ENCODE peak calls at places on chromosomes 4 and X, in seven cellular contexts. Q is body of pancreas, S is breast epithelium, I is heart left ventricle, F is heart right ventricle, G is endothelial cell of umbilical vein, Y is H1. U is an unnamed sample. For H3K4me1, the result is how much of the 10 kb centered on the place peaks cover.

GRCh38 chr4:71713611-71714203 is 70.2 kb downstream of the GC start:
- DNase-seq in Q (peak), Y (no peak), F (peak), G (peak), I (no peak), S (no peak), U (no peak)

GRCh38 chr4:166527500-166527899 is 654.5 kb downstream of the TLL1 start:
- DNase-seq in F (no peak), S (no peak), I (no peak), G (no peak), Y (no peak), Q (no peak), U (no peak)

GRCh38 chr4:126705271-126705670 is 927.5 kb upstream of the INTU start:
- DNase-seq in I (no peak), G (no peak), F (no peak), S (no peak), Y (no peak), Q (no peak), U (no peak)

GRCh38 chr4:96993528-96993927 is 1149.7 kb downstream of the STPG2 start:
- DNase-seq in Y (no peak), Q (no peak), F (no peak), G (no peak), S (no peak), I (no peak), U (no peak)

GRCh38 chr4:75973770-75974169 is 17.0 kb downstream of the SDAD1 start:
- DNase-seq in I (no peak), Q (no peak), S (no peak), G (no peak), Y (no peak), F (no peak), U (no peak)

GRCh38 chrX:67787196-67787595 is 243.4 kb downstream of the AR start:
- DNase-seq in S (no peak), Y (no peak), G (no peak), I (no peak), F (no peak), Q (no peak), U (no peak)

GRCh38 chr4:98528882-98529281 is 129.5 kb downstream of the TSPAN5 start:
- DNase-seq in I (no peak), Y (no peak), F (no peak), S (no peak), G (no peak), Q (no peak), U (no peak)

GRCh38 chr4:172287112-172287511 is 473.9 kb downstream of the GALNTL6 start:
- DNase-seq in Y (no peak), F (no peak), G (no peak), I (no peak), Q (no peak), S (no peak), U (no peak)

GRCh38 chr4:57094482-57095223 is 15.5 kb downstream of the IGFBP7 start:
- DNase-seq in G (no peak), I (no peak), Q (no peak), S (no peak), F (no peak), Y (no peak), U (no peak)

GRCh38 chrX:147602297-147602696 is 309.4 kb upstream of the FMR1 start:
- DNase-seq in Q (no peak), F (no peak), Y (no peak), S (no peak), G (no peak), I (no peak), U (no peak)

GRCh38 chr4:164536829-164537228 is 217.1 kb upstream of the SMIM31 start:
- DNase-seq in F (no peak), Y (no peak), I (no peak), S (peak), Q (no peak), G (no peak), U (peak)

GRCh38 chr4:6988016-6988715 is 55.0 kb upstream of the TADA2B start:
- DNase-seq in Y (no peak), S (no peak), I (no peak), Q (no peak), F (no peak), G (no peak), U (no peak)

GRCh38 chrX:319579-320125 is 1.1 kb upstream of the GTPBP6 start:
- DNase-seq in I (peak), S (no peak), Q (peak), Y (no peak), F (no peak), G (no peak), U (no peak)

GRCh38 chrX:47723689-47724088 is 64.7 kb upstream of the UXT start:
- DNase-seq in G (no peak), S (no peak), Q (peak), I (no peak), F (no peak), Y (peak), U (no peak)

GRCh38 chr4:141432000-141432712 is 204.2 kb upstream of the IL15 start:
- DNase-seq in F (no peak), G (no peak), I (no peak), S (no peak), Q (no peak), Y (no peak), U (no peak)

GRCh38 chr4:113447061-113447460 is 314.5 kb downstream of the CAMK2D start:
- DNase-seq in G (no peak), Y (no peak), F (no peak), I (no peak), S (no peak), Q (no peak), U (no peak)

GRCh38 chr4:109214622-109215350 is 87.7 kb downstream of the COL25A1 start:
- DNase-seq in F (no peak), Q (no peak), Y (no peak), S (no peak), G (peak), I (no peak), U (no peak)

GRCh38 chr4:126071346-126072333 is 756.9 kb downstream of the FAT4 start:
- DNase-seq in S (peak), I (no peak), G (peak), F (no peak), Y (no peak), Q (peak), U (no peak)

GRCh38 chrX:40945366-40945713 is 139.9 kb upstream of the USP9X start:
- DNase-seq in Q (peak), I (no peak), S (peak), F (peak), G (peak), Y (no peak), U (no peak)

GRCh38 chr4:114209589-114209988 is 230.1 kb upstream of the ARSJ start:
- DNase-seq in S (no peak), Q (no peak), F (no peak), Y (no peak), I (no peak), G (no peak), U (no peak)

GRCh38 chr4:84938316-84938715 is 28.2 kb downstream of the WDFY3 start:
- DNase-seq in S (peak), I (no peak), Y (no peak), G (peak), F (peak), Q (no peak), U (no peak)

GRCh38 chr4:176885224-176885623 is 92.5 kb upstream of the VEGFC start:
- DNase-seq in S (no peak), I (no peak), Q (no peak), F (no peak), Y (no peak), G (no peak), U (no peak)

GRCh38 chr4:145786261-145786660 is 106.3 kb downstream of the C4orf51 start:
- DNase-seq in I (no peak), Y (no peak), S (no peak), F (no peak), G (no peak), Q (no peak), U (no peak)

GRCh38 chrX:8726031-8726652 is 5.8 kb downstream of the ANOS1 start:
- DNase-seq in I (no peak), G (peak), Q (no peak), Y (no peak), S (no peak), F (no peak), U (no peak)

GRCh38 chr4:146260521-146260920 is 46.2 kb downstream of the REELD1 start:
- DNase-seq in G (no peak), I (no peak), Y (no peak), S (no peak), F (no peak), Q (no peak), U (no peak)

GRCh38 chrX:109485470-109486340 is 3.8 kb upstream of the GUCY2F start:
- DNase-seq in G (peak), Y (peak), Q (peak), S (peak), I (peak), F (peak), U (no peak)

GRCh38 chr4:32102941-32103340 is 1382.8 kb downstream of the PCDH7 start:
- DNase-seq in F (no peak), Q (no peak), S (no peak), I (no peak), G (no peak), Y (no peak), U (no peak)

GRCh38 chr4:26907731-26908599 is 47.3 kb downstream of the STIM2 start:
- DNase-seq in I (no peak), Q (no peak), Y (no peak), F (no peak), S (no peak), G (peak), U (no peak)
- H3K4me1 ChIP-seq in I (under half), Q (under half), Y (under half), F (under half), S (under half), G (under half), U (under half)

GRCh38 chr4:88573995-88574394 is 18.3 kb upstream of the HERC3 start:
- DNase-seq in Y (no peak), S (no peak), Q (no peak), G (no peak), F (no peak), I (no peak), U (no peak)
- H3K4me1 ChIP-seq in Y (under half), S (under half), Q (under half), G (under half), F (under half), I (under half), U (under half)

GRCh38 chr4:89300060-89300459 is 7.5 kb downstream of the GPRIN3 start:
- DNase-seq in I (no peak), Y (no peak), F (no peak), G (no peak), Q (no peak), S (no peak), U (no peak)

GRCh38 chr4:89298160-89298559 is 9.4 kb downstream of the GPRIN3 start:
- DNase-seq in G (no peak), F (no peak), S (no peak), I (no peak), Q (peak), Y (no peak), U (no peak)

GRCh38 chr4:89300490-89300889 is 7.1 kb downstream of the GPRIN3 start:
- DNase-seq in I (no peak), S (no peak), Q (no peak), F (no peak), Y (no peak), G (no peak), U (no peak)

GRCh38 chr4:89298788-89299152 is 8.8 kb downstream of the GPRIN3 start:
- DNase-seq in I (no peak), S (no peak), Q (no peak), F (no peak), Y (no peak), G (no peak), U (no peak)

DNA sequence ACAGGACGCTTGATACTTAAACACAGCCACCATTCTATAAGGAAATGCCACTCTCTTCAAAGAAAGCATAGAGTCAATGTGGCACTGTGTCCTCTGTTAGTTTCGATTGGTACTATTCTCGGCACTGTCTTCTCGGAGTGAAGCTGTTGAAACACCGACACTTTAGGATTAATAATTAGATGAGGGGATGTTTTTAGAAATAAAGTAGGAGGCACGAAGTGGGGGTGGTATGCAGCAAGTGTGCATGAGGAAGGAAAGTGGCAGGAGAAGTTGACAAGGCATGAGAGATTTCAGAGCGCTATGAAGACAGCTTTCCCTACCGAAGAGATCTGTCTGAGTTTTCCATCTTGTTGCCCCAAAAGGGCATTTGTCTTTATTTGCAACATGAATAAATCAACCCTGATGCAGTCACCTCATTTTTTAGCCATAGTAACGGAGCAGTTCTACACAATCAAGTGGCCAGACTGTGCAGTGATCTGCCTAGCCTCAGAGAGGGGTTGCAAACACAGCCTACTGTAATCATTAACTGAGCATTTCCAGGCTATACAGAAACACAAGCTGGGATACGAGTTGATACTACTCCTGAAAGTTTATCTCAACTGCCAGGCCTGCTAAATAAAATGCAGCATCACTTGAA is 8.3 kb downstream of the GPRIN3 start:
- DNase-seq in S (no peak), Y (no peak), F (no peak), Q (peak), I (no peak), G (no peak), U (no peak)
- H3K4me1 ChIP-seq in S (under half), Y (under half), F (half or more), Q (half or more), I (half or more), G (under half), U (under half)

DNA sequence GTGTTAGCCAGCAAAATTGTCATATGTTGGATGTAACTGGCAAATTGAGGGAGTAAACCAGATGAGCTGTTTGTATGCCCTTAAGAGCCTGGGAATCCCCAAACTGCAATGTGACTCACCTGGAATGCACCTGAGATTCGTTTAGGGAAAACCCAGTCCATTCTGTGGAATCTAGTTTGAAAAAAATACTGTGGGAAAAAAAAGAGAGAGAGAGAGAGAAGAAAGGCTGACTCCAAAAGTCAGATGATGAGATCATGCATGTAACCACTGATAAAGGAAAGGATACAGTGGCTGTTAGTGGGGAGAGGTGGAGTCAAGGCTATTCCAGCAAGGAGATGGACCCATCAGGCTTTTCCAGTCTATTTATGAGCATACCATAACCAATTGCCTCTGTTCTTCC is 48.5 kb downstream of the SLC9A7 start:
- DNase-seq in G (no peak), Y (no peak), Q (peak), S (no peak), F (no peak), I (no peak), U (peak)
- H3K4me1 ChIP-seq in G (under half), Y (under half), Q (under half), S (under half), F (under half), I (under half), U (under half)

GRCh38 chr4:143353797-143354196 is 17.1 kb downstream of the GAB1 start:
- DNase-seq in Q (no peak), F (no peak), S (no peak), Y (no peak), I (no peak), G (no peak), U (no peak)
- H3K4me1 ChIP-seq in Q (half or more), F (half or more), S (under half), Y (under half), I (half or more), G (under half), U (half or more)

GRCh38 chr4:89290727-89291126 is 16.9 kb downstream of the GPRIN3 start:
- DNase-seq in F (peak), G (no peak), Q (peak), Y (no peak), I (no peak), S (no peak), U (no peak)
- H3K4me1 ChIP-seq in F (half or more), G (under half), Q (under half), Y (under half), I (half or more), S (under half), U (under half)

U was measured in keratinocyte.